ENCODE peak calls at places on chromosomes 2 and 18, in four cellular contexts. O, S, K and T are unnamed samples.

GRCh38 chr2:45944075-45944474 is 292.6 kb downstream of the PRKCE start:
- DNase-seq in O (no peak), S (no peak), K (no peak), T (no peak)

GRCh38 chr2:70995227-70995729 is 605 bp upstream of the TEX261 start:
- DNase-seq in O (peak), S (peak), K (no peak), T (no peak)

GRCh38 chr18:23357992-23358594 is 95.0 kb upstream of the RIOK3 start:
- DNase-seq in O (no peak), S (no peak), K (no peak), T (no peak)

GRCh38 chr2:17756629-17757028 is 2.7 kb downstream of the GEN1 start:
- DNase-seq in O (no peak), S (no peak), K (no peak), T (no peak)

GRCh38 chr18:58338961-58339722 is 289.7 kb downstream of the ALPK2 start:
- DNase-seq in O (no peak), S (no peak), K (no peak), T (peak)

GRCh38 chr2:50449306-50449705 is 582.6 kb downstream of the NRXN1 start:
- DNase-seq in O (no peak), S (no peak), K (no peak), T (no peak)

GRCh38 chr2:219541611-219542180 is 1.9 kb downstream of the CHPF start:
- DNase-seq in O (peak), S (peak), K (peak), T (peak)

GRCh38 chr2:9679218-9679617 is 48.4 kb upstream of the YWHAQ start:
- DNase-seq in O (no peak), S (no peak), K (no peak), T (no peak)

GRCh38 chr2:194686569-194686968 is 970.5 kb upstream of the SLC39A10 start:
- DNase-seq in O (no peak), S (no peak), K (no peak), T (no peak)

GRCh38 chr2:236693531-236693930 is 123.9 kb downstream of the ACKR3 start:
- DNase-seq in O (no peak), S (no peak), K (no peak), T (no peak)

GRCh38 chr2:14560686-14561085 is 71.8 kb upstream of the LRATD1 start:
- DNase-seq in O (no peak), S (no peak), K (no peak), T (no peak)

GRCh38 chr2:183204397-183204796 is 80.2 kb downstream of the NUP35 start:
- DNase-seq in O (no peak), S (no peak), K (no peak), T (no peak)

GRCh38 chr2:128427356-128427755 is 108.7 kb upstream of the HS6ST1 start:
- DNase-seq in O (no peak), S (no peak), K (no peak), T (no peak)

GRCh38 chr2:37635359-37636208 is 35.9 kb downstream of the CDC42EP3 start:
- DNase-seq in O (no peak), S (no peak), K (peak), T (no peak)

GRCh38 chr2:43905871-43906270 is 67.1 kb downstream of the ABCG8 start:
- DNase-seq in O (no peak), S (no peak), K (no peak), T (no peak)

GRCh38 chr2:15313657-15314056 is 247.5 kb downstream of the NBAS start:
- DNase-seq in O (no peak), S (no peak), K (peak), T (no peak)

GRCh38 chr2:66437601-66438497 is 2.9 kb downstream of the MEIS1 start:
- DNase-seq in O (peak), S (no peak), K (no peak), T (no peak)

GRCh38 chr2:105688946-105689345 is 55.8 kb upstream of the NCK2 start:
- DNase-seq in O (no peak), S (no peak), K (no peak), T (no peak)

GRCh38 chr2:102672124-102672786 is 52.9 kb downstream of the SLC9A2 start:
- DNase-seq in O (no peak), S (no peak), K (no peak), T (no peak)

GRCh38 chr2:239429473-239430350 is 28.9 kb upstream of the HDAC4 start:
- DNase-seq in O (no peak), S (peak), K (no peak), T (no peak)

GRCh38 chr2:230124235-230124634 is 55.5 kb upstream of the SLC16A14 start:
- DNase-seq in O (no peak), S (no peak), K (no peak), T (no peak)

GRCh38 chr2:169799555-169799954 is 884 bp downstream of the SSB start:
- DNase-seq in O (peak), S (peak), K (no peak), T (no peak)

GRCh38 chr2:83081835-83082522 is 1377.1 kb downstream of the SUCLG1 start:
- DNase-seq in O (peak), S (peak), K (no peak), T (no peak)

GRCh38 chr2:41894563-41895333 is 153.1 kb upstream of the PKDCC start:
- DNase-seq in O (no peak), S (peak), K (no peak), T (no peak)

GRCh38 chr2:47274054-47274779 is 119.1 kb upstream of the STPG4 start:
- DNase-seq in O (no peak), S (no peak), K (no peak), T (no peak)

GRCh38 chr2:143128681-143129580 is at the start of gene ARHGAP15:
- DNase-seq in O (no peak), S (no peak), K (peak), T (no peak)

GRCh38 chr18:44564922-44565321 is 115.8 kb upstream of the SETBP1 start:
- DNase-seq in O (no peak), S (no peak), K (no peak), T (no peak)

GRCh38 chr2:97730245-97730644 is 16.9 kb downstream of the ZAP70 start:
- DNase-seq in O (no peak), S (no peak), K (no peak), T (no peak)

GRCh38 chr2:192070099-192070498 is 124.6 kb downstream of the TMEFF2 start:
- DNase-seq in O (no peak), S (no peak), K (no peak), T (no peak)

GRCh38 chr2:70340921-70341765 is 39.3 kb upstream of the FAM136A start:
- DNase-seq in O (peak), S (peak), K (no peak), T (peak)

GRCh38 chr2:126932966-126933555 is 34.4 kb downstream of the TEX51 start:
- DNase-seq in O (no peak), S (no peak), K (no peak), T (no peak)

GRCh38 chr18:11857177-11857887 is 6.1 kb downstream of the CHMP1B start:
- DNase-seq in O (no peak), S (peak), K (no peak), T (no peak)

GRCh38 chr2:71631411-71631931 is 178.1 kb downstream of the DYSF start:
- DNase-seq in O (no peak), S (no peak), K (no peak), T (no peak)

GRCh38 chr2:124683536-124684407 is 658.7 kb downstream of the CNTNAP5 start:
- DNase-seq in O (no peak), S (no peak), K (no peak), T (no peak)

GRCh38 chr2:85734942-85735608 is 18.7 kb upstream of the ATOH8 start:
- DNase-seq in O (no peak), S (no peak), K (no peak), T (no peak)

DNA sequence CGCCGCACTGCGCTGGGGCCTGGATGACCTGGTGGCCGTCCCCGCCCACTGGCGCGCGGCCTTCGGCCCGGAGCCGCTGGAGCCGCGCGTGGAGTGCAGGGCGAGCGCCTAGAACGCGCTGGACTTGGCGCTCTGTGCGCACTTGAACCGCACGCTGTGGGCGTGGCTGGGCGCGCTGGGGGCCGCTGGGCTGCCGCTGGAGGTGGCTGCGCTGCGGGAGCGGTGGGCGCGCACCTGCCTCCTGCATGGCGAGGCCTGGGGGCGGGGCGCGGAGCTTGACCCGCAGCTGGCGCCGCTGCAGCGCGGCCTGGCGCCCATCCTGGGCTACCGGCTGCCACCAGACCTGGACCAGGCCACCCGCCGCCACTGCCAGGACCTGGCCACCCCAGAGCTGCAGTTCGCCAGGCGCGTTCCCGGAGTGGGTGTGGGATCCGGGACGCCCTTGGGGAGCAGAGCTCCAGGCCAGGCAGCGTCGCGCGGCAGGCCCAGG is 9.9 kb downstream of the AQP12B start:
- DNase-seq in O (peak), S (no peak), K (no peak), T (no peak)
- TF ChIP-seq TCF12 in O (no peak), S (no peak), K (no peak), T (no peak)

GRCh38 chr2:215379948-215380347 is 55.9 kb downstream of the FN1 start:
- DNase-seq in O (no peak), S (no peak), K (no peak), T (no peak)

GRCh38 chr2:215376103-215376780 is 59.6 kb downstream of the FN1 start:
- DNase-seq in O (no peak), S (no peak), K (no peak), T (no peak)

GRCh38 chr2:215379039-215379438 is 56.8 kb downstream of the FN1 start:
- DNase-seq in O (no peak), S (no peak), K (no peak), T (no peak)

GRCh38 chr2:215377283-215377682 is 58.6 kb downstream of the FN1 start:
- DNase-seq in O (no peak), S (no peak), K (no peak), T (no peak)

DNA sequence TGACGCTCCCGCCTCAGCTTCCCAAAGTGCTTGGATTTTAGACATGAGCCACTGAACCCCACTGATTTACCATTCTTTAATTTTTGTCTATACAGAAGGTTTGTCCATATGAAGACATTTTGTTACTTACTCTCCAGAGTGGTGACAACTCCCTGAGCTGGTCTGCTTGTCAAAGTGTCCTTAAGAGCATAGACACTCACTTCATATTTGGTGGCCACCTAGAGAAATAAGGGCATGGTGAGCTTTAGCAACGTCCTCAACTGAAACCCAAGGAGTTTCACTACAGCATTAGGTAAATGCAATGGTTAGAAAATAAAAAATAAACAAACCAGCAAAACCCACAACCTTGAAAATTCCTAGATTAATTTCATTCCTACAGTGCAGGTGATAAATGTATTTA is 57.8 kb downstream of the FN1 start:
- DNase-seq in O (no peak), S (no peak), K (no peak), T (no peak)
- TF ChIP-seq TCF12 in O (no peak), S (no peak), K (no peak), T (no peak)

GRCh38 chr2:186783254-186783653 is 65.7 kb downstream of the ZSWIM2 start:
- DNase-seq in O (no peak), S (no peak), K (no peak), T (no peak)

GRCh38 chr2:186784930-186785329 is 64.0 kb downstream of the ZSWIM2 start:
- DNase-seq in O (no peak), S (no peak), K (no peak), T (no peak)

GRCh38 chr2:186780701-186781316 is 68.2 kb downstream of the ZSWIM2 start:
- DNase-seq in O (peak), S (peak), K (no peak), T (peak)
- TF ChIP-seq TCF12 in O (no peak), S (no peak), K (no peak), T (no peak)

DNA sequence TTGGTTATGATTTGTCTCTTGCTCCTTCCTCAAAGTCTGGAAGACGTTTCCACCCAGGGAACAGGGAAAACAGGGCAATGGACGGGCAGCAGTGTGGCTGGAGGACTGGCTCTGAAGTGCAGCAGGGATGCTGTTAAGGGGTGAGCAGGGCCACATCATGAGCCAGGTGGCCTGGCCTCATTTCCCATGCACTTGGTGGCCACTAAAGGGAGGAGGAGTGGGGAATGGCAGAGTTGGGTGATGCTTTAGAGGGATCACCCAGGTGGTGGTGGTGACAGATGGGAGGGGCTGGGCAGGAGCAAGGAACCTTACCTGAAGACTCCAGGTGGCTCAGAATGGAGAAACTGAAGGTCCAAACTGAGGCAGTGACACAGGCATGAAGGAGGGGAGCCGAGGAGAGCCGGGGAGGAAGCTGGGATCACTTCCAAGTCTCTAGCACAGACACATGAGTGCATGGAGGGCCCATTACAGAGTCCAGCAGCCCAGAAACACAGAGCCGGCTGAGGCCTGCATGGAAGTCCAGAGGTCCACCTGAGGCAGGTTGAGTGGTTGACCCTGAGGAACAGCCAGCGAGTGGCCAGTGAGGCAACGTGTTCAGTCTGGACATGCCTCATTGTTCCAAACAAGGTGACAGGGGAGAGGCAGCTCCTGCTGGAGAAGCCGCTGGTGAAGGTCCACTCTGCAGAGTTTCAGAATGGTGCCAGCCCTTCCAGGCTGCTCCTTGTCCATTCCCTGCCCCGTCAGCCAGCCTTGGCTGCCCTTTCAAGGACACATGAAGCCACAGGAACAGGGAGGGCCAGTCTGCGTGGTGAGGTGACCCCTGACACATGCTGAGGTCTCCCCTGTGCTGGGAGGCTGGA is 91.7 kb downstream of the LPIN1 start:
- DNase-seq in O (no peak), S (peak), K (no peak), T (no peak)
- TF ChIP-seq TCF12 in O (no peak), S (no peak), K (no peak), T (no peak)

DNA sequence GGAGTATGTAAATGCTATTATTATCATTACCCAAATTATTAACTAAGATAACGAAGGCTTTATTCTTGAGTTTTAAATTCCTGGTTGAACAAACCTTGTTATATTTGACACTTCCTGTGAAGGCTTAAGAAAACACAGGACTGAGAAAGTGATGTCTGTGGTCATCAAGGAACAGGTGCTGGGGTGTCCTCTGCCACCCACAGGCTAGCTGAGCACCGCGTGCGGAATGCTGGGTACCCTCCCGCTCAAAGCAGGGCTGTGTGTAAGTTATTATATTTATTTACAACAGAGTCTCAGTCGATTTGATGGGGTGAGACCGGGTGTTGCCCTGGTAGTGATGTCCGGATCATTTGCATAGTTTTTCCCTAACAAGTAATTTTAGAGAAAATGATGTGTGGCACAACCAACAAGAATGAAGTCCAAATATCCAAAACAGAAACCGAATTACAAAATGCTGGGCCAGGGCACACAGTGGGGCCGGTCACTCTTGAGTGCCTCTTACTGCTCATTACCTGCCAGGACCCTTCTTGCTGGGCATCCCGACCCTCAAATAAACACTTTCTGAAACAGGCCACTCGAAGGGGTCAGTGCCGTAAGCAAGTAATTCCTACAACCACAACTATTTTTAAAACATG is 49.2 kb downstream of the TMEM18 start:
- DNase-seq in O (no peak), S (no peak), K (no peak), T (no peak)
- TF ChIP-seq TCF12 in O (no peak), S (no peak), K (no peak), T (no peak)

GRCh38 chr2:62505109-62505508 is 886 bp downstream of the TMEM17 start:
- DNase-seq in O (no peak), S (no peak), K (no peak), T (no peak)

GRCh38 chr2:62504657-62505056 is 1.3 kb downstream of the TMEM17 start:
- DNase-seq in O (no peak), S (no peak), K (no peak), T (no peak)

GRCh38 chr2:62501059-62501458 is 4.9 kb downstream of the TMEM17 start:
- DNase-seq in O (no peak), S (no peak), K (no peak), T (no peak)

GRCh38 chr2:62499430-62500060 is 6.5 kb downstream of the TMEM17 start:
- DNase-seq in O (no peak), S (no peak), K (no peak), T (no peak)

DNA sequence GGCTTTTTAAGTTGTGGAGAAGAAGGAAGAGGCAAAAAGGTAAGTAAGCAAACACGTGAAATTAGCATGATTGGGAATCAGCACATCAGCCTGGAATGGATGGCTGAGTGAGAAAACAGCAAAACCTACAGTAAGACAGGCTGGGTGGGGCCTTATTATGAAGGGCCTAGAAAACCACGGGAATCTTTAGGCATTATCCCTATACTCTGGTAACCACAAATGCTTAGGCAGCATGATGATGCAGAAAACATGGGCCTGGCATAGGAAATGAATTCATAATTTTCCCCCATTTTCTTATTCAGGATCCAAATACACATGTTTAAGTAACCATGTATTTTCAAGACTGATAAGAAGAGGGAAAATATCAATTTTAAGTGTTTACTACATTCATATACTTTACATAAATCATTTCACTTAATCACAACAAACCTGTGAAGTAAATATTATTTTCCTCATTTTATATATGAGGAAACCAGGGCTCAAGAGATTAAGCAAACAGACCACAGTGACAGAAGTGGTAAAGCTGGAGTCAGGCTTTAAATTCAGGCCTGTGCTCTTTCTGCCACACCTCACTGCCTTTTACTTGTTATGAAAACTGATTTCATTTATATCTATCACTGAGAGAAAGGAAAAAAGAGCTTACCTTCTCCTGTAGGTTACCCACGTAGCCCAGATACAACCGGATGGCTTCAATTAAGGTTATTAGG is 4.0 kb downstream of the TMEM17 start:
- DNase-seq in O (peak), S (no peak), K (no peak), T (no peak)
- TF ChIP-seq TCF12 in O (peak), S (no peak), K (no peak), T (no peak)